ENCODE peak calls at places on chromosomes 7 and 10, in four cellular contexts. E is Peyer's patch, A is pancreas, X is AG10803. P is an unnamed sample.

GRCh38 chr10:131203456-131204357 is 107.8 kb downstream of the TCERG1L start:
- DNase-seq in X (no peak), E (no peak), A (no peak), P (peak)

GRCh38 chr7:2248984-2249694 is 7.1 kb downstream of the NUDT1 start:
- DNase-seq in X (peak), A (no peak), E (no peak), P (no peak)

GRCh38 chr10:83991986-83992753 is 147.1 kb upstream of the GHITM start:
- DNase-seq in A (peak), E (no peak), X (no peak), P (no peak)

GRCh38 chr10:87816163-87816841 is 1.7 kb downstream of the ATAD1 start:
- DNase-seq in E (no peak), X (no peak), A (no peak), P (no peak)

GRCh38 chr10:90227259-90227658 is 525.9 kb downstream of the KIF20B start:
- DNase-seq in A (no peak), E (no peak), X (no peak), P (no peak)

GRCh38 chr10:78974409-78975317 is 94.1 kb upstream of the ZMIZ1 start:
- DNase-seq in E (peak), A (no peak), X (peak), P (peak)

GRCh38 chr10:102399217-102400021 is 3.9 kb downstream of the NFKB2 start:
- DNase-seq in E (peak), A (peak), X (peak), P (peak)

GRCh38 chr10:78757542-78757941 is 311.2 kb upstream of the ZMIZ1 start:
- DNase-seq in X (peak), A (no peak), E (no peak), P (no peak)

GRCh38 chr7:69761290-69761922 is 163.1 kb downstream of the AUTS2 start:
- DNase-seq in A (no peak), X (no peak), E (no peak), P (no peak)

GRCh38 chr10:102004376-102004775 is 51.6 kb downstream of the ARMH3 start:
- DNase-seq in E (no peak), X (no peak), A (no peak), P (no peak)

GRCh38 chr7:150784120-150784736 is 15.9 kb downstream of the TMEM176B start:
- DNase-seq in X (no peak), A (no peak), E (peak), P (no peak)

GRCh38 chr10:74227697-74228424 is 76.8 kb downstream of the ADK start:
- DNase-seq in E (no peak), X (peak), A (no peak), P (no peak)

GRCh38 chr10:50279489-50279888 is 28.2 kb upstream of the ASAH2 start:
- DNase-seq in E (no peak), A (no peak), X (no peak), P (no peak)

GRCh38 chr7:145978769-145979168 is 137.8 kb upstream of the CNTNAP2 start:
- DNase-seq in A (no peak), E (no peak), X (no peak), P (no peak)

GRCh38 chr10:104734408-104734807 is 93.3 kb downstream of the SORCS3 start:
- DNase-seq in X (no peak), A (no peak), E (no peak), P (no peak)

GRCh38 chr10:104435822-104436221 is 82.2 kb downstream of the CFAP58 start:
- DNase-seq in E (no peak), X (peak), A (no peak), P (no peak)

GRCh38 chr7:75875113-75876080 is 3.4 kb upstream of the RHBDD2 start:
- DNase-seq in E (no peak), X (no peak), A (no peak), P (no peak)

GRCh38 chr7:13904689-13905088 is 84.8 kb downstream of the ETV1 start:
- DNase-seq in E (no peak), A (no peak), X (peak), P (no peak)

GRCh38 chr10:3672220-3672619 is 112.8 kb downstream of the KLF6 start:
- DNase-seq in A (no peak), X (peak), E (no peak), P (no peak)

GRCh38 chr7:106285801-106286492 is 1.2 kb upstream of the NAMPT start:
- DNase-seq in X (peak), A (no peak), E (no peak), P (no peak)

GRCh38 chr7:105439174-105439893 is 50.6 kb upstream of the SRPK2 start:
- DNase-seq in E (no peak), X (peak), A (no peak), P (no peak)

GRCh38 chr10:71950683-71951082 is 13.5 kb upstream of the CHST3 start:
- DNase-seq in X (no peak), A (no peak), E (no peak), P (no peak)

GRCh38 chr10:3761916-3762708 is 22.9 kb downstream of the KLF6 start:
- DNase-seq in E (no peak), A (no peak), X (no peak), P (no peak)

GRCh38 chr10:17025444-17026295 is 103.9 kb downstream of the CUBN start:
- DNase-seq in A (no peak), E (no peak), X (peak), P (peak)

GRCh38 chr7:39749717-39750116 is 126.3 kb downstream of the RALA start:
- DNase-seq in A (no peak), E (no peak), X (no peak), P (no peak)

GRCh38 chr7:65265959-65266519 is 107.6 kb upstream of the ZNF92 start:
- DNase-seq in X (no peak), E (no peak), A (no peak), P (no peak)

GRCh38 chr7:37212526-37212925 is 236.1 kb downstream of the ELMO1 start:
- DNase-seq in E (no peak), X (no peak), A (no peak), P (no peak)

GRCh38 chr7:37211097-37211496 is 237.6 kb downstream of the ELMO1 start:
- DNase-seq in X (peak), E (no peak), A (no peak), P (no peak)

GRCh38 chr7:37208528-37208927 is 240.1 kb downstream of the ELMO1 start:
- DNase-seq in A (peak), E (no peak), X (peak), P (peak)

GRCh38 chr7:37215524-37215923 is 233.1 kb downstream of the ELMO1 start:
- DNase-seq in A (no peak), X (no peak), E (no peak), P (no peak)

GRCh38 chr7:37212051-37212450 is 236.6 kb downstream of the ELMO1 start:
- DNase-seq in X (no peak), A (no peak), E (no peak), P (no peak)
- TF ChIP-seq CTCF in X (no peak), A (no peak), E (no peak), P (no peak)

GRCh38 chr10:34653530-34653929 is 161.6 kb downstream of the PARD3 start:
- DNase-seq in X (no peak), E (no peak), A (no peak), P (no peak)
- H3K4me3 ChIP-seq in X (no peak), E (no peak), A (no peak), P (no peak)

GRCh38 chr10:35642023-35642792 is at the start of gene FZD8:
- DNase-seq in X (peak), A (peak), E (peak), P (peak)
- TF ChIP-seq CTCF in X (no peak), A (no peak), E (no peak), P (no peak)

GRCh38 chr7:84196007-84196551 is 1.5 kb upstream of the SEMA3A start:
- DNase-seq in X (peak), E (no peak), A (no peak), P (no peak)
- H3K4me3 ChIP-seq in X (peak), E (no peak), A (no peak), P (no peak)

GRCh38 chr7:81768951-81769778 is 682 bp downstream of the HGF start:
- DNase-seq in X (no peak), E (no peak), A (no peak), P (no peak)

GRCh38 chr7:81767883-81768282 is 2.0 kb downstream of the HGF start:
- DNase-seq in E (no peak), A (no peak), X (peak), P (no peak)

GRCh38 chr7:81770823-81771222 is 976 bp upstream of the HGF start:
- DNase-seq in X (no peak), A (no peak), E (no peak), P (no peak)

GRCh38 chr7:81774496-81774895 is 4.6 kb upstream of the HGF start:
- DNase-seq in E (no peak), A (no peak), X (no peak), P (no peak)

DNA sequence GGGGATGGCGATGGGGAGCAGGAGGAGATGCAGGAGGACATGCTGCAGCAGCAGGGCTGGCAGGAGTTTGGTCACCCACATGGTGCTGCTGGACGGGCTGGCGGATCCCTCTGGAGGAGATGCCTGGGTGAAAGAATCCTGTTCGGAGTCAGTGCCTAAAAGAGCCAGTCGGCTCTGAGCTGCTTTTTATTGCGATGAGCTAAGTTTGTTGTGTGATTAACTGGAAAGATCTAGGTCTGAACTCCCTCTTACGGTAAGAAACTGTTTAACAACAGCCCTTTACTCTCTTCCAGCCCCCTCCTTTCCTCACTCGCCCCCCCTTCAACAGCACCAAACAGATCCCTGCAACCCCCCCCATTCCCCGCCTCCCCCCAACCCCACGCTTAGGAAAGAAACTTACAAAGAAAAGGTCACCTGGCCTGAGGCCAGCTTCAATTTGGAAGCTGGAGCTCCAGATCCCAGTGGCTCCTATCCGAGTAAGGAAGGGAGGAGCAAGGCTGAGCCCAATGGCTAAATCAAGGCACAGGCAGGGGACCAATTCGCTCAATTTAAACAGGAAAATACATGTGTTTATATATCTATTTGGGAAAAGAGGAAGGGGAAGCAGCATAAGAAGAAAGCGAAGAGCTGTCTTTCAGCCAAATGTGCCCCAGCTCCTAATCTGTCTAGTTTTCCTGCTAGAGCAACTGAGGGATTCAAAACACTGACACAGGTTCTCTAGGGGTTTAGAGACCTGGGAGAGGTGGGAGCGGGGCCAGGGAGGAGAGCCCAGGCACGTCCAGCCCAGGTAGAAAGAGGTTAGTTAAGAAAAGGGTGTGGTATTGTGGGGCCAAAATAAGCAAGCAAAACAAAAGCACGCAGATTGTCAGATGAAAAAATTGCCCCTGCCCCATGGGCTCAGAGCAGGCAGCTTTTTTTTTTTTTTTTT is at the start of gene HGF:
- DNase-seq in X (peak), E (no peak), A (peak), P (peak)
- TF ChIP-seq CTCF in X (peak), E (no peak), A (no peak), P (no peak)

DNA sequence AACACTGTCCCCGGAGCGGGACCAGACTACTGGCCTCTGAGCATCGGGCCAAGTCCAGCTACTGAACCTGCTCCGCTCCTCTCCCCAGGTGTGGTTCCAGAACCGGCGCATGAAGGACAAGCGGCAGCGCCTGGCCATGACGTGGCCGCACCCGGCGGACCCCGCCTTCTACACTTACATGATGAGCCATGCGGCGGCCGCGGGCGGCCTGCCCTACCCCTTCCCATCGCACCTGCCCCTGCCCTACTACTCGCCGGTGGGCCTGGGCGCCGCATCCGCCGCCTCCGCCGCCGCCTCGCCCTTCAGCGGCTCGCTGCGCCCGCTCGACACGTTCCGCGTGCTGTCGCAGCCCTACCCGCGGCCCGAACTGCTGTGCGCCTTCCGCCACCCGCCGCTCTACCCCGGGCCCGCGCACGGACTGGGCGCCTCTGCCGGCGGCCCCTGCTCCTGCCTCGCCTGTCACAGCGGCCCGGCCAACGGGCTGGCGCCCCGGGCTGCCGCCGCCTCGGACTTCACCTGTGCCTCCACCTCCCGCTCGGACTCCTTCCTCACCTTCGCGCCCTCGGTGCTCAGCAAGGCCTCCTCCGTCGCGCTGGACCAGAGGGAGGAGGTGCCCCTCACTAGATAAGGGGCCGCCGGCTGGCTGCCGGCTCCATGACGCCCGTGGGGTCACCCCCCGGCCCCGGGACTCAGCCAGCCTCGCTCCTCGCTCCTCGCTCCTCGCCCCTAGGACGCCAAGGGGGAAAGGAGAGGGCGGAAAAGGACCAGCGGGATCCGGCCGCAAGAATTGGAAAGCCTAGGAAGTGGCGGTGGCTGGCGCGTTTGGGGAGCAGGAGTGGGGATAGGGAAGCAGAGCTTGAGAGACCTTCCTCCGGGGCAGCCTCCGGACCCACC is 3.4 kb downstream of the EVX1 start:
- DNase-seq in X (no peak), E (peak), A (no peak), P (no peak)
- H3K4me3 ChIP-seq in X (no peak), E (no peak), A (peak), P (peak)

DNA sequence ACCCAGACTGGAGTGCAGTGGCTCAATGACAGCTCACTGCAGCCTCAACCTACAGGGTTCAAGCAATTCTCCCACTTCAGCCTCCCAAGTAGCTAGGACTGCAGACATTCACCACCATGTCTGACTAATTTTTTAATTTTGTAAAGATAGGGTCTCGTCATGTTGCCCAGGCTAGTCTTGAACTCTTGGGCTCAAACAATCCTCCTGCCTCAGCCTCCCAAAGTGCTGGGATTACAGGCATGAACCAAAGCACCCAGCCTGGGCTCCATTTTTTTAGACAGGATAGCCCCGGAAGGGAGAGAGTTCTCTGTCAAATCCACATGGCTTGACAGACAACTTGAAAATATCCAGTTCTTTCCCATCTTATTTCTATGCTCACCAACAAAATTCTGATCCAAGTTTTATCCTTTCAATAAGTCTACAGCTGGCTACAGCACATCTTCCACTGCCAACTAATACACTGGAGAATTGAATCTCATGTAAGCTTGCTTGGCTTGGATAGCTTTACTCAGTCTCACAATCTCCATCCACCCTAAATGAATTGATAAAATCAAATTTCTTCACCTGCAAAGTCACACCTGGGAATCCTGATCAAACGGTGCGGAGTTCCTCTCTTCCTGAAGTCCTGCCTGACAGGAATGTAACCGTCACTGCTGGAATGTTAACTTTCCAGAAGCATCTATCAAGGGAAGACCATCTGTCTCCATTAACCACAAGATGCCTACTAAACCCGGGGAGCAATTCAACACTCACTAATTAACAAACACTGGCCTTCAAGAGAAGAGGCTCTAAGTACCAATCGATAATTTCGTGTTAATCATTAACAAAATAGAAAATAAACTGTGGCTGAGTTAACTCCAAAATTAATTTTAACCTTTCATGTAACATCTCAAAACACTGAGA is 239.7 kb upstream of the MKLN1 start:
- DNase-seq in X (no peak), A (no peak), E (no peak), P (no peak)
- TF ChIP-seq CTCF in X (no peak), A (no peak), E (no peak), P (no peak)

GRCh38 chr7:149770728-149771127 is 2.7 kb downstream of the ZNF467 start:
- DNase-seq in E (no peak), X (no peak), A (no peak), P (no peak)
- H3K4me3 ChIP-seq in E (no peak), X (no peak), A (peak), P (peak)

DNA sequence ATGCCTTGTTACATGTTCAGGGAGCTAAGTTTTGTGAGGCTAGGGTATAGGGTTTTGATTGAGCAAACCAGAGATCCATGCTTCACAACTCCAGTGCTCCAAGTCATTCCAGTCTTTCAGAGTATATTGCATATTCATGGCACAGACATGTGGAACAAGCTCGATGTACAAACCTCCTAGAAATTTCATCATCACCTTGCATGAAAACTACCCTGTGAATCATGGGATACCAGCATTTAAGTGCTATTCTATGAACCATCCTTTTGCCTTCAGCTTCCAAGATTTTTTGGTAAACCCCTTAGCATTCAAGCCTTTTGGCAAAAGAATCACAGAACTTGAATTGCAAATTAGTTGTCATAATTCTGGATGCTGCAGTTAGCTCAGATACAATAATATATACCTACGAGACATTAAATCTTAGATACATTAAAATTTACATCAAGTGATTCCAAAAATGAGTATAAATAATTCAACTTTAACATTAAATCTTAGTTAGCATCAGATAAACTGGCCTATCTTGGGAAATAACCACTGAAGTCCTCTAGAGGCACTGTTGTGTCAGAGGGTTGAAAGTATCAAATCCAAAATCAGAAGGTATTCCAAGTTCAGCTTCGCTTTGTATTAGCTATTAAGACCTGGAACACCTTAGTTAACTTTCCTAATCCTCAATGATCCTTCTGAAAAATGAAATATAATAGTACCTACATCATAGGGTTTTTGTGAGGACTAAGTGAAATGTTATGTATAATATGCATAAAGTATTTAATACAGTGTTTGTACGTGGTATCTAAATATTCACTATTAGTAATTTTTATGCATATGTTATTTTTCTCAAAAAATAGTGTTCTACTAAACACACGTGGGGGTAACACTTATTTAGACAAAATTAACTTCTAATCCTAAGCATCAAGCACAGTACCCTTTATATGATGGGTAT is 55.5 kb upstream of the CABCOCO1 start:
- DNase-seq in A (no peak), X (peak), E (no peak), P (no peak)
- TF ChIP-seq CTCF in A (no peak), X (peak), E (peak), P (no peak)

P was measured in coronary artery.